ENCODE peak calls at places on chromosome 2, in ten cellular contexts. L is myocyte; C is stimulated activated CD4-positive, alpha-beta T cell treated with anti-CD3 and anti-CD28 coated beads, Interleukin-2, amount 100 ng/mL, for 48 hours; I is NCI-H1694 treated with DMSO at 0.1 percent for 48 hours; S is germinal center; Q is RWPE1; G is hypothalamus; F is ureter; R is AG08395; D is NCI-H1417. P is an unnamed sample.

GRCh38 chr2:85234879-85235278 is 92.9 kb downstream of the TGOLN2 start:
- DNase-seq in L (no peak), C (no peak), I (no peak), S (no peak), Q (no peak), G (peak; percentile 28), F (no peak), R (no peak), D (peak; percentile 90), P (no peak)

GRCh38 chr2:164091673-164092072 is 355.9 kb upstream of the FIGN start:
- DNase-seq in L (no peak), C (no peak), I (no peak), S (no peak), Q (no peak), G (no peak), F (no peak), R (no peak), D (no peak), P (no peak)

GRCh38 chr2:60880633-60880987 is 764 bp upstream of the REL start:
- DNase-seq in L (no peak), C (no peak), I (no peak), S (no peak), Q (no peak), G (no peak), F (no peak), R (no peak), D (no peak), P (no peak)

GRCh38 chr2:26302846-26303245 is 43.1 kb upstream of the SELENOI start:
- DNase-seq in L (no peak), C (no peak), I (no peak), S (no peak), Q (peak; percentile 52), G (no peak), F (no peak), R (no peak), D (no peak), P (no peak)

GRCh38 chr2:105375001-105375561 is 23.8 kb downstream of the FHL2 start:
- DNase-seq in L (no peak), C (no peak), I (no peak), S (no peak), Q (no peak), G (no peak), F (no peak), R (no peak), D (no peak), P (no peak)

GRCh38 chr2:94996401-94997100 is 29.0 kb upstream of the MAL start:
- DNase-seq in L (no peak), C (no peak), I (no peak), S (no peak), Q (no peak), G (no peak), F (no peak), R (no peak), D (peak; percentile 10), P (no peak)

GRCh38 chr2:241894681-241895426 is 25.3 kb downstream of the RTP5 start:
- DNase-seq in L (no peak), C (no peak), I (no peak), S (no peak), Q (no peak), G (no peak), F (peak; percentile 46), R (no peak), D (no peak), P (no peak)

GRCh38 chr2:96267159-96267971 is 1.3 kb downstream of the CIAO1 start:
- DNase-seq in L (peak; percentile 44), C (peak; percentile 33), I (no peak), S (peak; percentile 21), Q (peak; percentile 20), G (no peak), F (peak; percentile 54), R (peak; percentile 24), D (peak; percentile 38), P (no peak)

GRCh38 chr2:12856934-12857660 is 140.4 kb downstream of the TRIB2 start:
- DNase-seq in L (peak; percentile 38), C (no peak), I (no peak), S (no peak), Q (peak; percentile 17), G (no peak), F (no peak), R (peak; percentile 56), D (no peak), P (no peak)

GRCh38 chr2:207123776-207124391 is 41.9 kb downstream of the KLF7 start:
- DNase-seq in L (no peak), C (no peak), I (no peak), S (no peak), Q (no peak), G (no peak), F (no peak), R (no peak), D (no peak), P (no peak)

GRCh38 chr2:12173271-12173942 is 427.0 kb downstream of the LPIN1 start:
- DNase-seq in L (peak; percentile 41), C (no peak), I (no peak), S (no peak), Q (no peak), G (no peak), F (no peak), R (no peak), D (no peak), P (no peak)

GRCh38 chr2:97974471-97974870 is 21.3 kb downstream of the TMEM131 start:
- DNase-seq in L (no peak), C (no peak), I (no peak), S (no peak), Q (no peak), G (no peak), F (no peak), R (no peak), D (no peak), P (no peak)

GRCh38 chr2:56230171-56230570 is 46.4 kb downstream of the CCDC85A start:
- DNase-seq in L (no peak), C (no peak), I (no peak), S (no peak), Q (peak; percentile 55), G (no peak), F (no peak), R (peak; percentile 38), D (peak; percentile 29), P (no peak)

GRCh38 chr2:140023291-140023690 is 1243.1 kb upstream of the NXPH2 start:
- DNase-seq in L (no peak), C (no peak), I (no peak), S (no peak), Q (no peak), G (no peak), F (no peak), R (peak; percentile 42), D (no peak), P (no peak)

GRCh38 chr2:28991462-28991861 is 10.4 kb downstream of the TOGARAM2 start:
- DNase-seq in L (no peak), C (no peak), I (no peak), S (no peak), Q (no peak), G (no peak), F (no peak), R (no peak), D (no peak), P (no peak)

GRCh38 chr2:118913131-118913804 is 28.7 kb upstream of the MARCO start:
- DNase-seq in L (no peak), C (no peak), I (no peak), S (no peak), Q (no peak), G (no peak), F (no peak), R (no peak), D (no peak), P (no peak)

GRCh38 chr2:66781804-66782203 is 346.9 kb downstream of the MEIS1 start:
- DNase-seq in L (no peak), C (no peak), I (no peak), S (no peak), Q (no peak), G (no peak), F (no peak), R (no peak), D (no peak), P (no peak)

GRCh38 chr2:127146820-127147502 is 40.0 kb upstream of the BIN1 start:
- DNase-seq in L (peak; percentile 92), C (no peak), I (no peak), S (no peak), Q (no peak), G (no peak), F (peak; percentile 41), R (peak; percentile 23), D (no peak), P (no peak)

GRCh38 chr2:240435955-240436625 is 627 bp downstream of the GPC1 start:
- DNase-seq in L (no peak), C (no peak), I (no peak), S (no peak), Q (no peak), G (no peak), F (no peak), R (no peak), D (peak; percentile 65), P (no peak)

GRCh38 chr2:164150601-164151000 is 414.8 kb upstream of the FIGN start:
- DNase-seq in L (no peak), C (no peak), I (no peak), S (no peak), Q (no peak), G (no peak), F (no peak), R (no peak), D (no peak), P (no peak)

GRCh38 chr2:46653539-46653938 is 174.2 kb downstream of the TMEM247 start:
- DNase-seq in L (no peak), C (no peak), I (no peak), S (no peak), Q (no peak), G (no peak), F (no peak), R (no peak), D (no peak), P (no peak)

GRCh38 chr2:106516436-106516835 is 29.3 kb downstream of the CD8B2 start:
- DNase-seq in L (no peak), C (no peak), I (no peak), S (no peak), Q (no peak), G (no peak), F (no peak), R (no peak), D (no peak), P (no peak)